ENCODE peak calls at places on chromosomes 4 and X, in four cellular contexts. One of them, this sample, is unnamed.

GRCh38 chr4:189974056-189974455 is 33.4 kb downstream of the FRG1 start:
- DNase-seq in HCT116: peak
- DNase-seq in neural progenitor cell: no peak
- DNase-seq in astrocyte: no peak
- DNase-seq in this sample: no peak

GRCh38 chrX:24643116-24643515 is 4.0 kb downstream of the PCYT1B start:
- DNase-seq in HCT116: no peak
- DNase-seq in neural progenitor cell: no peak
- DNase-seq in astrocyte: no peak
- DNase-seq in this sample: peak

GRCh38 chr4:126778348-126778747 is 854.4 kb upstream of the INTU start:
- DNase-seq in HCT116: peak
- DNase-seq in neural progenitor cell: no peak
- DNase-seq in astrocyte: peak
- DNase-seq in this sample: peak

GRCh38 chr4:118877797-118878196 is 10.9 kb upstream of the SYNPO2 start:
- DNase-seq in HCT116: no peak
- DNase-seq in neural progenitor cell: no peak
- DNase-seq in astrocyte: no peak
- DNase-seq in this sample: no peak

GRCh38 chr4:138595731-138596465 is 353.7 kb upstream of the SLC7A11 start:
- DNase-seq in HCT116: no peak
- DNase-seq in neural progenitor cell: no peak
- DNase-seq in astrocyte: peak
- DNase-seq in this sample: no peak

GRCh38 chr4:12852338-12853307 is 631.5 kb downstream of the RAB28 start:
- DNase-seq in HCT116: peak
- DNase-seq in neural progenitor cell: peak
- DNase-seq in astrocyte: peak
- DNase-seq in this sample: peak

GRCh38 chr4:183249854-183250253 is 70.2 kb downstream of the CLDN22 start:
- DNase-seq in HCT116: no peak
- DNase-seq in neural progenitor cell: peak
- DNase-seq in astrocyte: peak
- DNase-seq in this sample: peak

GRCh38 chr4:186078977-186079697 is 10.2 kb downstream of the TLR3 start:
- DNase-seq in HCT116: no peak
- DNase-seq in neural progenitor cell: peak
- DNase-seq in astrocyte: no peak
- DNase-seq in this sample: no peak

GRCh38 chrX:101057095-101057714 is 5.3 kb upstream of the TRMT2B start:
- DNase-seq in HCT116: no peak
- DNase-seq in neural progenitor cell: no peak
- DNase-seq in astrocyte: peak
- DNase-seq in this sample: peak

GRCh38 chr4:150212927-150213326 is 134.7 kb downstream of the DCLK2 start:
- DNase-seq in HCT116: no peak
- DNase-seq in neural progenitor cell: no peak
- DNase-seq in astrocyte: no peak
- DNase-seq in this sample: peak

GRCh38 chr4:123856689-123857545 is 460.3 kb downstream of the SPRY1 start:
- DNase-seq in HCT116: no peak
- DNase-seq in neural progenitor cell: peak
- DNase-seq in astrocyte: peak
- DNase-seq in this sample: no peak

GRCh38 chr4:141028024-141028529 is 105.2 kb downstream of the RNF150 start:
- DNase-seq in HCT116: no peak
- DNase-seq in neural progenitor cell: no peak
- DNase-seq in astrocyte: peak
- DNase-seq in this sample: peak

GRCh38 chr4:102825261-102826071 is 1.9 kb downstream of the UBE2D3 start:
- DNase-seq in HCT116: peak
- DNase-seq in neural progenitor cell: peak
- DNase-seq in astrocyte: peak
- DNase-seq in this sample: peak

GRCh38 chr4:125314676-125315570 is at the start of gene FAT4:
- DNase-seq in HCT116: peak
- DNase-seq in neural progenitor cell: peak
- DNase-seq in astrocyte: peak
- DNase-seq in this sample: peak
- TF ChIP-seq EZH2 in HCT116: no peak
- TF ChIP-seq EZH2 in neural progenitor cell: no peak
- TF ChIP-seq EZH2 in astrocyte: no peak
- TF ChIP-seq EZH2 in this sample: no peak

GRCh38 chr4:86416081-86416480 is 56.2 kb upstream of the MAPK10 start:
- DNase-seq in HCT116: no peak
- DNase-seq in neural progenitor cell: no peak
- DNase-seq in astrocyte: no peak
- DNase-seq in this sample: peak

DNA sequence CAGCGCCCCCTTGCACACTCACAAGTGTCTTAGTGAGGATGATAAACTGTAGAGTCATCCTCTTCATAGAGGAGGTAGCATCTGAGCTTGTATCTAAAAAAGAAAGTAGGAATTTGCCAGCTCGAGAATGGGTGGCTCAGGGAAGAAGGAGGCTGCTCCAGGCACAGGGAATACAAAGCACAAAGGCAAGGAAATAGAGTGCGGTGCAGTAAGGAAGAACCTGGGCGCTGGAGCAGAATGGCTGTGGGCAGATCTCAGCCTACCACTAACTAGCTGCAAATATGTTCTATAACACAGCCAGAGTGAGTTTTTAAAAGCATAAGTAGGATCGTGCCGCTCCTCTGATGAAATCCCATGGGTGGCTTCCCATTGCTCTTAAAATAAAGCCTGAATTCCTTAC is 61.6 kb upstream of the MAPK10 start:
- DNase-seq in HCT116: no peak
- DNase-seq in neural progenitor cell: no peak
- DNase-seq in astrocyte: no peak
- DNase-seq in this sample: no peak
- H2AFZ ChIP-seq in HCT116: no peak
- H2AFZ ChIP-seq in neural progenitor cell: peak
- H2AFZ ChIP-seq in astrocyte: no peak
- H2AFZ ChIP-seq in this sample: no peak

DNA sequence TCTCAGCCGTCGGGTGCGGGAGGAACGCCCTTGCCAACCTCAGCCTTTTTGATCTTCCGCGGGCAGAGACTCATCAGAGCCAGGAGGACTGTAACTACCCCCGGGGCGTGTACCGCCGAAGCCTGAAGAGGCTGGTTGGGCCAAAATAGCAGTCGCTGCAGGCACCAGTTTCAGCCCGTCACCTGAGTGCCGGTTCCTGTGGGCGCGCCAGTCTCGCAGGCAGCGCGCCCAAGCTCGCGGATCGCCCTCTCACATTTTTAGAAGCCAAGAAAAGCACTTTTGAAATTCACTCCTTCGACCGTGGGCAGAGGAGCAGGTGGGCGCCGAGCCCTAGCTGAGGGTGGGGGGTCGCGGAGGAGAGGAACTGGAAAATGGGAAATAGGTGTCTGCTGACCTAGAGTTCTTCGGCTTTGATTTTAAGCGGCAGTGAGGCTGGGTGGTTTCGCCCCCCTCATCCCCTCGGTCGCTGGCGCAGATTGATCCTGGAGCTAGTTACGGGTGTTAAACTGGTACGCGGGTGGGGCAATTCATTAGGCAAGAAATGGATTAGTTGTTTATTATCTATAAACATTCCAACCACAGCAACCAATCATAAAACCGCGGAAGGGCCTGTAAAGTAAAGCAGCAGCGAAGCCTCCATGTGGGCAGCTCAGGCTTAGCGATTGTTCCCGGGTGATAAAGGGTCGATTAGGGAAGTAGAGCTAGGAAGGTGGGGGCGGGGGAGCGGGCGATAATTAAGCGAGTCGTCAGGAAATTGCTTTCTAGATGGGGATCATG is 69.2 kb downstream of the FBXO8 start:
- DNase-seq in HCT116: no peak
- DNase-seq in neural progenitor cell: peak
- DNase-seq in astrocyte: no peak
- DNase-seq in this sample: no peak
- TF ChIP-seq EZH2 in HCT116: no peak
- TF ChIP-seq EZH2 in neural progenitor cell: peak
- TF ChIP-seq EZH2 in astrocyte: peak
- TF ChIP-seq EZH2 in this sample: peak

GRCh38 chrX:14029425-14030247 is at the start of gene GEMIN8:
- DNase-seq in HCT116: peak
- DNase-seq in neural progenitor cell: peak
- DNase-seq in astrocyte: peak
- DNase-seq in this sample: peak
- H2AFZ ChIP-seq in HCT116: no peak
- H2AFZ ChIP-seq in neural progenitor cell: no peak
- H2AFZ ChIP-seq in astrocyte: peak
- H2AFZ ChIP-seq in this sample: peak

This sample was measured in mammary epithelial cell.